ENCODE peak calls at places on chromosome 20, in seven cellular contexts. L is stromal cell of bone marrow, Z is T-helper 17 cell, S is coronary artery, A is thyroid gland, N is 8988T, O is Caco-2. F is an unnamed sample.

GRCh38 chr20:18052856-18053255 is 4.9 kb downstream of the OVOL2 start:
- DNase-seq in L (no peak), Z (no peak), S (no peak), A (no peak), N (no peak), O (peak), F (no peak)

GRCh38 chr20:17505664-17506517 is 25.3 kb downstream of the BFSP1 start:
- DNase-seq in L (no peak), Z (no peak), S (no peak), A (no peak), N (no peak), O (no peak), F (no peak)

GRCh38 chr20:57717797-57718196 is 8.0 kb upstream of the PMEPA1 start:
- DNase-seq in L (no peak), Z (no peak), S (no peak), A (no peak), N (no peak), O (no peak), F (no peak)

GRCh38 chr20:1415667-1416468 is 23.0 kb upstream of the FKBP1A start:
- DNase-seq in L (peak), Z (no peak), S (no peak), A (no peak), N (peak), O (no peak), F (peak)

GRCh38 chr20:24379116-24379927 is 90.1 kb upstream of the SYNDIG1 start:
- DNase-seq in L (peak), Z (no peak), S (peak), A (no peak), N (no peak), O (no peak), F (no peak)

GRCh38 chr20:49426873-49427272 is 55.6 kb downstream of the KCNB1 start:
- DNase-seq in L (no peak), Z (no peak), S (no peak), A (no peak), N (no peak), O (no peak), F (no peak)

GRCh38 chr20:47711046-47711752 is 74.1 kb downstream of the SULF2 start:
- DNase-seq in L (no peak), Z (no peak), S (no peak), A (no peak), N (no peak), O (no peak), F (no peak)

GRCh38 chr20:43446361-43446879 is 11.3 kb upstream of the SRSF6 start:
- DNase-seq in L (no peak), Z (no peak), S (no peak), A (no peak), N (no peak), O (no peak), F (peak)

GRCh38 chr20:51631011-51631950 is 88.8 kb upstream of the NFATC2 start:
- DNase-seq in L (peak), Z (no peak), S (peak), A (peak), N (peak), O (no peak), F (peak)

GRCh38 chr20:48760403-48760889 is 67.4 kb downstream of the PREX1 start:
- DNase-seq in L (no peak), Z (peak), S (no peak), A (no peak), N (no peak), O (no peak), F (peak)

GRCh38 chr20:49318430-49319203 is 40.8 kb upstream of the ZNFX1 start:
- DNase-seq in L (no peak), Z (no peak), S (no peak), A (peak), N (no peak), O (no peak), F (peak)

GRCh38 chr20:64037498-64038213 is 1.7 kb downstream of the C20orf204 start:
- DNase-seq in L (no peak), Z (no peak), S (no peak), A (no peak), N (no peak), O (no peak), F (no peak)

GRCh38 chr20:44432618-44433577 is 42.8 kb upstream of the TTPAL start:
- DNase-seq in L (no peak), Z (no peak), S (no peak), A (no peak), N (no peak), O (no peak), F (no peak)

GRCh38 chr20:34987288-34988175 is 31.9 kb downstream of the MYH7B start:
- DNase-seq in L (no peak), Z (no peak), S (no peak), A (no peak), N (no peak), O (no peak), F (no peak)

GRCh38 chr20:10613911-10614310 is 59.9 kb downstream of the JAG1 start:
- DNase-seq in L (no peak), Z (no peak), S (no peak), A (no peak), N (no peak), O (no peak), F (no peak)

GRCh38 chr20:17602493-17602892 is 32.6 kb downstream of the DSTN start:
- DNase-seq in L (no peak), Z (no peak), S (no peak), A (no peak), N (no peak), O (no peak), F (no peak)

GRCh38 chr20:47862841-47863240 is 77.6 kb upstream of the SULF2 start:
- DNase-seq in L (no peak), Z (no peak), S (no peak), A (no peak), N (no peak), O (no peak), F (no peak)

F was measured in lung microvascular endothelial cell.